ENCODE peak calls at places on chromosome 7, in eight cellular contexts. O is GM12892; W is H7; K is stimulated activated CD4-positive, alpha-beta T cell treated with anti-CD3 and anti-CD28 coated beads, Interleukin-2, amount 100 ng/mL, for 48 hours; L is lower leg skin; R is fibroblast of villous mesenchyme; S is ELF-1; Q is activated T-cell treated with anti-CD3 and anti-CD28 coated beads, Interleukin-2, amount 50 U/mL, for 48 hours. J is an unnamed sample.

GRCh38 chr7:142636751-142637150 is 112.5 kb upstream of the PRSS1 start:
- DNase-seq in S (no peak), W (no peak), Q (peak; percentile 44), R (no peak), K (no peak), O (no peak), L (no peak), J (no peak)

GRCh38 chr7:147311332-147311731 is 1194.7 kb downstream of the CNTNAP2 start:
- DNase-seq in K (no peak), R (no peak), O (no peak), Q (no peak), S (no peak), W (no peak), L (no peak), J (no peak)

GRCh38 chr7:76314042-76314721 is 11.7 kb downstream of the HSPB1 start:
- DNase-seq in R (peak; percentile 93), S (peak; percentile 99), W (peak; percentile 97), Q (peak; percentile 99), O (peak; percentile 93), K (peak; percentile 98), L (peak; percentile 96), J (peak; percentile 88)

GRCh38 chr7:42495251-42495650 is 258.2 kb upstream of the GLI3 start:
- DNase-seq in R (peak; percentile 38), Q (no peak), O (no peak), S (no peak), L (no peak), K (no peak), W (no peak), J (no peak)

GRCh38 chr7:129923709-129924108 is 29.1 kb downstream of the UBE2H start:
- DNase-seq in W (no peak), S (no peak), O (peak; percentile 13), Q (no peak), K (no peak), L (no peak), R (peak; percentile 37), J (no peak)

GRCh38 chr7:78134256-78134655 is 335.7 kb downstream of the PHTF2 start:
- DNase-seq in W (peak; percentile 67), O (no peak), R (peak; percentile 50), L (no peak), S (no peak), Q (no peak), K (no peak), J (no peak)

GRCh38 chr7:94509879-94510581 is 421 bp downstream of the CASD1 start:
- DNase-seq in W (peak; percentile 88), R (peak; percentile 62), S (peak; percentile 71), O (peak; percentile 74), K (peak; percentile 42), L (peak; percentile 33), Q (peak; percentile 80), J (no peak)

GRCh38 chr7:55381696-55382095 is 16.6 kb downstream of the LANCL2 start:
- DNase-seq in L (no peak), S (no peak), K (no peak), W (no peak), Q (no peak), O (no peak), R (no peak), J (no peak)

GRCh38 chr7:30800785-30801252 is 29.6 kb downstream of the MINDY4 start:
- DNase-seq in Q (peak; percentile 40), S (peak; percentile 82), L (peak; percentile 76), W (peak; percentile 88), R (peak; percentile 83), O (peak; percentile 46), K (peak; percentile 2), J (peak; percentile 47)

GRCh38 chr7:137956183-137956582 is 45.7 kb downstream of the CREB3L2 start:
- DNase-seq in L (no peak), Q (no peak), K (no peak), O (no peak), W (no peak), R (no peak), S (no peak), J (no peak)

GRCh38 chr7:37987732-37988131 is 67.3 kb downstream of the EPDR1 start:
- DNase-seq in W (no peak), R (no peak), O (no peak), K (no peak), L (no peak), S (no peak), Q (no peak), J (no peak)

GRCh38 chr7:100603697-100604077 is 1.5 kb downstream of the PCOLCE start:
- DNase-seq in S (peak; percentile 73), R (peak; percentile 40), W (no peak), O (no peak), Q (no peak), K (no peak), L (no peak), J (no peak)

GRCh38 chr7:105806592-105807266 is 69.7 kb downstream of the ATXN7L1 start:
- DNase-seq in L (no peak), W (no peak), O (peak; percentile 47), K (peak; percentile 60), R (peak; percentile 65), S (no peak), Q (peak; percentile 78), J (no peak)